ENCODE peak calls at places on chromosome 18, in ten cellular contexts. T is A549, F is uterus, Q is AG10803, R is AG09309, K is heart left ventricle, H is neural progenitor cell, J is astrocyte of the spinal cord, P is NB4, U is WERI-Rb-1. X is an unnamed sample.

GRCh38 chr18:78542204-78542603 is 437.4 kb upstream of the SALL3 start:
- DNase-seq in T (peak), F (no peak), Q (no peak), R (no peak), K (peak), H (no peak), J (no peak), P (no peak), U (no peak), X (no peak)

GRCh38 chr18:60508108-60508507 is 135.5 kb upstream of the MC4R start:
- DNase-seq in T (no peak), F (no peak), Q (peak), R (no peak), K (no peak), H (no peak), J (no peak), P (no peak), U (no peak), X (no peak)

GRCh38 chr18:7272268-7273049 is 41.6 kb downstream of the LRRC30 start:
- DNase-seq in T (peak), F (peak), Q (peak), R (peak), K (peak), H (peak), J (peak), P (peak), U (peak), X (peak)

GRCh38 chr18:8107426-8107825 is 501.8 kb upstream of the RAB12 start:
- DNase-seq in T (no peak), F (no peak), Q (peak), R (no peak), K (no peak), H (no peak), J (peak), P (no peak), U (no peak), X (no peak)

GRCh38 chr18:79610461-79611039 is 69.1 kb upstream of the CTDP1 start:
- DNase-seq in T (no peak), F (no peak), Q (no peak), R (no peak), K (no peak), H (no peak), J (no peak), P (no peak), U (peak), X (no peak)

GRCh38 chr18:48924621-48925601 is 25.9 kb downstream of the SMAD7 start:
- DNase-seq in T (no peak), F (no peak), Q (no peak), R (no peak), K (no peak), H (peak), J (no peak), P (no peak), U (no peak), X (peak)

GRCh38 chr18:79403723-79404566 is 8.2 kb downstream of the NFATC1 start:
- DNase-seq in T (no peak), F (no peak), Q (peak), R (no peak), K (no peak), H (no peak), J (no peak), P (no peak), U (no peak), X (no peak)

GRCh38 chr18:79569720-79570119 is 109.9 kb upstream of the CTDP1 start:
- DNase-seq in T (no peak), F (peak), Q (no peak), R (no peak), K (peak), H (no peak), J (no peak), P (no peak), U (peak), X (no peak)

GRCh38 chr18:61765097-61765496 is 127.7 kb downstream of the RNF152 start:
- DNase-seq in T (no peak), F (peak), Q (peak), R (peak), K (no peak), H (peak), J (peak), P (no peak), U (no peak), X (peak)

GRCh38 chr18:74733592-74733991 is 135.9 kb downstream of the ZNF407 start:
- DNase-seq in T (no peak), F (no peak), Q (no peak), R (no peak), K (no peak), H (no peak), J (no peak), P (no peak), U (no peak), X (no peak)

GRCh38 chr18:22739789-22740188 is 193.3 kb upstream of the RBBP8 start:
- DNase-seq in T (no peak), F (no peak), Q (no peak), R (no peak), K (no peak), H (no peak), J (no peak), P (no peak), U (no peak), X (no peak)

GRCh38 chr18:76447268-76447890 is 47.7 kb downstream of the ZNF516 start:
- DNase-seq in T (no peak), F (peak), Q (peak), R (no peak), K (peak), H (no peak), J (no peak), P (no peak), U (no peak), X (peak)

GRCh38 chr18:10134204-10134603 is 220.4 kb downstream of the VAPA start:
- DNase-seq in T (no peak), F (no peak), Q (no peak), R (no peak), K (no peak), H (no peak), J (no peak), P (no peak), U (no peak), X (no peak)

GRCh38 chr18:49935215-49935614 is 121.9 kb upstream of the ACAA2 start:
- DNase-seq in T (no peak), F (no peak), Q (no peak), R (no peak), K (no peak), H (no peak), J (no peak), P (no peak), U (no peak), X (no peak)

GRCh38 chr18:48545690-48546365 is 7.0 kb downstream of the CTIF start:
- DNase-seq in T (no peak), F (peak), Q (peak), R (peak), K (peak), H (peak), J (peak), P (peak), U (peak), X (peak)

GRCh38 chr18:22143347-22144340 is 25.7 kb upstream of the GATA6 start:
- DNase-seq in T (no peak), F (no peak), Q (no peak), R (no peak), K (no peak), H (no peak), J (no peak), P (no peak), U (no peak), X (no peak)

DNA sequence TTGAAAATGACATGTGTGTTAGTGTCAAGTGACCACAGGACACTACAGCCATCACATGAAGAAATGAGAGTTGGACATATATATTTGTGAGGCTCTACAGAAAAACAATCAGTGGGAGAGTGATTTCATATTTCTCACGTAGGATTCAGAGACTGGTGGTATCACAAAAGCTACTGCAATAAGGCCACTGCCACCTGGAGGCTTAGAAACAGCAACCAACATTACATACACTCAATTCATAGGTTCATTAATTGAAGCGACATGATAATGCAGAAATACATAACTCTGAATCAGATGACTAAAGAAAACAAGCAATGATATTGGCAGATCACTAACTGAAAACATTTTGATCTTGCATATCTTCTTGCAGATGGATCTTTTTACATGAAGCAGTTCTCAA is 248.1 kb upstream of the KLHL14 start:
- DNase-seq in T (no peak), F (no peak), Q (no peak), R (no peak), K (no peak), H (no peak), J (no peak), P (no peak), U (no peak), X (no peak)
- H3K4me3 ChIP-seq in T (no peak), F (no peak), Q (no peak), R (no peak), K (no peak), H (no peak), J (no peak), P (no peak), U (no peak), X (no peak)

GRCh38 chr18:36688020-36688965 is 140.5 kb downstream of the TPGS2 start:
- DNase-seq in T (peak), F (peak), Q (peak), R (no peak), K (peak), H (peak), J (peak), P (peak), U (peak), X (peak)
- TF ChIP-seq CTCF in T (peak), F (peak), Q (peak), R (peak), K (peak), H (peak), J (peak), P (peak), U (peak), X (peak)

GRCh38 chr18:2848879-2849254 is 2.1 kb downstream of the EMILIN2 start:
- DNase-seq in T (no peak), F (no peak), Q (no peak), R (no peak), K (no peak), H (no peak), J (no peak), P (no peak), U (no peak), X (no peak)

GRCh38 chr18:2847341-2848144 is 737 bp downstream of the EMILIN2 start:
- DNase-seq in T (no peak), F (peak), Q (peak), R (no peak), K (peak), H (peak), J (peak), P (peak), U (peak), X (peak)

GRCh38 chr18:2846241-2846637 is 567 bp upstream of the EMILIN2 start:
- DNase-seq in T (no peak), F (no peak), Q (peak), R (no peak), K (peak), H (peak), J (peak), P (peak), U (no peak), X (peak)

GRCh38 chr18:2846638-2847340 is at the start of gene EMILIN2:
- DNase-seq in T (no peak), F (peak), Q (peak), R (no peak), K (peak), H (peak), J (peak), P (peak), U (no peak), X (peak)

DNA sequence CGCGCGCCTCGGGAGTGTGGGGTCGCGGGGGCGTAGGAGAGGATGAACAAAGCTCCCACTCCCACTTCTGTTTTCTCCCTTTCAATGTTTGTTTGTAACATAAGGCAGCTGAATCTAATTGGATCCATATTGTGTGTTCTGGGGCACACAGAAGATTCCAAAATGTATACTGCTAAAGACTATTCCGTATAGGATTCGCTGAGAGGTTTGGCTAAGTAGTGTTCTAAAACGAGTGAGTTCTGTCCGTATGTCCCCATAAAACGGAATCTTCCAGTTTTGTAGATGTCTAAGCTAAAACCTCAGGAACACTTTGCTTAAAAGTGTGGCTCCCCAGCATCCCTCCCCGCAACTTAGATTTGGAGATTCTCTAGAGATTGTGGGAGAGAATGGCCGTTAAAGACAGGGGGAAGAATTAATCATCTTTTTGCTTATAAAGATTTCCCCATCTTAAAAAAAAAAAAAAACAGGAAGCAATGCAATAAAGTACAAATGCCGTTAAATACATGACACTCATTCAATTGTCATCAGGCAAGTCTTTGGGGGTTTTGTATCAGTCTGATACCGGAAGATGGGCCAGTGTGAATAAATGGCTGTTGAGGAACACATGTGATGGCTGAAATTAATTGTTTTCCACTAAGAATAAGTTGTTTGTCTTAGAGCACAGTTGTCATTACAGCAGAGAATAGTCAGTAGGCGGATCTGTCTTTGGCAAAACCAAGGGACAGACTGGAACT is 1.5 kb downstream of the EMILIN2 start:
- DNase-seq in T (no peak), F (no peak), Q (peak), R (no peak), K (no peak), H (no peak), J (peak), P (peak), U (no peak), X (peak)
- H3K4me3 ChIP-seq in T (peak), F (peak), Q (peak), R (peak), K (peak), H (peak), J (peak), P (peak), U (peak), X (peak)

GRCh38 chr18:31819925-31820229 is 59.2 kb upstream of the SLC25A52 start:
- DNase-seq in T (no peak), F (no peak), Q (no peak), R (no peak), K (no peak), H (no peak), J (no peak), P (no peak), U (no peak), X (no peak)
- TF ChIP-seq CTCF in T (no peak), F (no peak), Q (no peak), R (no peak), K (no peak), H (peak), J (no peak), P (no peak), U (no peak), X (no peak)

GRCh38 chr18:24270358-24270936 is 127.2 kb downstream of the OSBPL1A start:
- DNase-seq in T (no peak), F (no peak), Q (no peak), R (no peak), K (no peak), H (no peak), J (peak), P (no peak), U (no peak), X (no peak)

GRCh38 chr18:24268784-24269550 is 128.7 kb downstream of the OSBPL1A start:
- DNase-seq in T (no peak), F (no peak), Q (no peak), R (no peak), K (no peak), H (peak), J (no peak), P (no peak), U (peak), X (no peak)

GRCh38 chr18:24273596-24273995 is 124.0 kb downstream of the OSBPL1A start:
- DNase-seq in T (no peak), F (no peak), Q (no peak), R (no peak), K (no peak), H (no peak), J (no peak), P (peak), U (no peak), X (no peak)

GRCh38 chr18:24271381-24272331 is 126.0 kb downstream of the OSBPL1A start:
- DNase-seq in T (peak), F (peak), Q (peak), R (peak), K (peak), H (peak), J (peak), P (peak), U (peak), X (peak)

GRCh38 chr18:24270937-24271380 is 126.7 kb downstream of the OSBPL1A start:
- DNase-seq in T (no peak), F (no peak), Q (peak), R (no peak), K (no peak), H (peak), J (peak), P (no peak), U (no peak), X (peak)
- H3K4me3 ChIP-seq in T (peak), F (peak), Q (peak), R (peak), K (peak), H (peak), J (peak), P (no peak), U (peak), X (peak)

GRCh38 chr18:68330658-68331057 is 384.2 kb downstream of the TMX3 start:
- DNase-seq in T (no peak), F (no peak), Q (no peak), R (no peak), K (no peak), H (no peak), J (no peak), P (no peak), U (no peak), X (no peak)
- TF ChIP-seq CTCF in T (no peak), F (no peak), Q (no peak), R (no peak), K (no peak), H (peak), J (no peak), P (no peak), U (no peak), X (peak)

X was measured in fibroblast of villous mesenchyme.